ENCODE peak calls at places on chromosomes 4 and X, in six cellular contexts. S is ovary, T is sigmoid colon, A is heart left ventricle, P is A549, Z is GM12892. J is an unnamed sample.

GRCh38 chr4:89539797-89540711 is 232.5 kb upstream of the GPRIN3 start:
- DNase-seq in T (no peak), P (no peak), S (no peak), Z (no peak), A (no peak), J (no peak)

GRCh38 chr4:169098054-169098896 is 88.2 kb upstream of the CBR4 start:
- DNase-seq in P (no peak), Z (no peak), A (no peak), T (no peak), S (no peak), J (no peak)

GRCh38 chr4:149549911-149550310 is 265.7 kb downstream of the IQCM start:
- DNase-seq in P (peak; percentile 1), A (peak; percentile 23), Z (no peak), S (no peak), T (no peak), J (no peak)

GRCh38 chrX:14073561-14073960 is 43.9 kb upstream of the GEMIN8 start:
- DNase-seq in T (no peak), Z (no peak), P (peak; percentile 8), S (no peak), A (no peak), J (no peak)

GRCh38 chr4:29046716-29047115 is 1673.5 kb upstream of the PCDH7 start:
- DNase-seq in Z (no peak), S (no peak), A (no peak), T (no peak), P (no peak), J (no peak)

GRCh38 chrX:80810365-80810978 is 795 bp upstream of the BRWD3 start:
- DNase-seq in A (no peak), T (no peak), P (peak; percentile 0), Z (no peak), S (no peak), J (no peak)

GRCh38 chr4:2256156-2256731 is 5.7 kb downstream of the MXD4 start:
- DNase-seq in T (peak; percentile 79), S (peak; percentile 71), A (peak; percentile 73), P (no peak), Z (peak; percentile 3), J (no peak)

GRCh38 chrX:41491267-41492004 is 44.3 kb downstream of the NYX start:
- DNase-seq in Z (no peak), T (peak; percentile 75), P (peak; percentile 49), A (no peak), S (no peak), J (peak; percentile 24)

GRCh38 chr4:121307441-121308327 is 73.1 kb downstream of the QRFPR start:
- DNase-seq in S (no peak), A (no peak), P (peak; percentile 33), T (no peak), Z (no peak), J (peak; percentile 3)

GRCh38 chrX:67700607-67701006 is 156.8 kb downstream of the AR start:
- DNase-seq in P (no peak), T (no peak), A (no peak), Z (no peak), S (no peak), J (no peak)

GRCh38 chr4:9898596-9899345 is 117.3 kb downstream of the DRD5 start:
- DNase-seq in T (no peak), S (no peak), P (peak; percentile 31), A (peak; percentile 78), Z (no peak), J (no peak)

GRCh38 chr4:166075599-166075998 is 202.6 kb downstream of the TLL1 start:
- DNase-seq in S (no peak), A (no peak), Z (no peak), P (no peak), T (no peak), J (no peak)

GRCh38 chr4:151175204-151175603 is 75.8 kb downstream of the RPS3A start:
- DNase-seq in Z (no peak), P (no peak), S (peak; percentile 49), T (no peak), A (no peak), J (no peak)

GRCh38 chrX:130676861-130677260 is 226.1 kb downstream of the ENOX2 start:
- DNase-seq in S (no peak), P (peak; percentile 1), Z (no peak), A (no peak), T (no peak), J (no peak)

GRCh38 chr4:159071969-159072765 is 30.7 kb upstream of the RAPGEF2 start:
- DNase-seq in A (no peak), S (no peak), T (no peak), P (no peak), Z (no peak), J (no peak)

GRCh38 chr4:99722662-99723061 is 65.0 kb upstream of the C4orf54 start:
- DNase-seq in S (no peak), A (no peak), T (no peak), Z (no peak), P (no peak), J (no peak)

GRCh38 chrX:9147086-9147485 is 113.2 kb upstream of the FAM9B start:
- DNase-seq in A (no peak), S (no peak), T (no peak), P (no peak), Z (no peak), J (no peak)

GRCh38 chr4:164252286-164252685 is 501.6 kb upstream of the SMIM31 start:
- DNase-seq in S (no peak), P (no peak), T (no peak), Z (no peak), A (no peak), J (peak; percentile 2)

GRCh38 chrX:111131572-111131971 is 35.6 kb downstream of the PAK3 start:
- DNase-seq in Z (no peak), S (no peak), T (no peak), P (no peak), A (no peak), J (no peak)

GRCh38 chr4:55866973-55867574 is 13.6 kb downstream of the EXOC1 start:
- DNase-seq in A (no peak), T (no peak), S (no peak), Z (no peak), P (peak; percentile 61), J (no peak)

GRCh38 chr4:128311659-128312392 is 24.2 kb upstream of the PGRMC2 start:
- DNase-seq in Z (no peak), T (no peak), P (no peak), A (no peak), S (no peak), J (no peak)

GRCh38 chr4:151785484-151786157 is 24.8 kb upstream of the GATB start:
- DNase-seq in Z (no peak), A (no peak), P (no peak), T (no peak), S (no peak), J (no peak)

GRCh38 chr4:34486964-34487363 is 1757.3 kb downstream of the ARAP2 start:
- DNase-seq in A (no peak), S (no peak), T (no peak), Z (no peak), P (no peak), J (no peak)

GRCh38 chr4:40307627-40308497 is 27.3 kb upstream of the CHRNA9 start:
- DNase-seq in T (peak; percentile 52), A (peak; percentile 32), Z (no peak), P (no peak), S (no peak), J (no peak)

GRCh38 chrX:10617964-10618342 is 2.4 kb downstream of the MID1 start:
- DNase-seq in T (no peak), Z (no peak), P (peak; percentile 55), S (no peak), A (no peak), J (no peak)

DNA sequence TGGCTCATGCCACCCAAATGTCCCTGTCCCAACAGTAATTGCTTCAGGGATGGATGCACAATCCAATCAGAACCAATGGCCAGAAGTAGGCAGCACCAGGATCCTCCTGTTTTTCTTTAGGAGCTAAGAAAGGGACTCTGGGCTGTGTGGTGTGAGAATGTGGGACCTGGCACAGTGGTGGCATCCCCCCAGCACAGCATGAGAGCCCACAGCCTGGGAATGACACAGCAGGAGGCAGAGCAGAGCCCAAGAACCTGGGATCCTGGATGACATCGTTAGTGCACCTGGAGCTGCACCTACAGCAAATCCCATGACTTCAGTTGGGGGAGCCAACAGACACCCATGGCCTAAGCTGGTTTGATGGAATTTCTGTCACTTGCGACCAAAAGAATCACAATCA is 70.7 kb upstream of the C4orf50 start:
- DNase-seq in A (no peak), P (no peak), S (no peak), Z (no peak), T (peak; percentile 18), J (no peak)
- TF ChIP-seq POLR2A in A (no peak), P (no peak), S (no peak), Z (no peak), T (no peak), J (no peak)

GRCh38 chr4:109557433-109557832 is 2.6 kb upstream of the MCUB start:
- DNase-seq in T (no peak), S (no peak), P (no peak), Z (no peak), A (no peak), J (no peak)

GRCh38 chr4:109560687-109561452 is 824 bp downstream of the MCUB start:
- DNase-seq in P (peak; percentile 19), T (peak; percentile 73), Z (peak; percentile 50), A (peak; percentile 41), S (no peak), J (peak; percentile 67)

GRCh38 chr4:109562457-109563237 is 2.6 kb downstream of the MCUB start:
- DNase-seq in Z (no peak), T (no peak), S (no peak), P (no peak), A (no peak), J (no peak)

GRCh38 chr4:109559625-109559982 is 442 bp upstream of the MCUB start:
- DNase-seq in Z (peak; percentile 36), P (no peak), T (no peak), S (peak; percentile 62), A (peak; percentile 36), J (peak; percentile 15)

GRCh38 chr4:109559983-109560686 is at the start of gene MCUB:
- DNase-seq in T (peak; percentile 93), P (peak; percentile 85), A (peak; percentile 90), S (peak; percentile 87), Z (peak; percentile 84), J (peak; percentile 87)
- TF ChIP-seq POLR2A in T (no peak), P (peak; percentile 43), A (peak; percentile 37), S (peak; percentile 64), Z (peak; percentile 72), J (peak; percentile 70)

GRCh38 chr4:105474110-105474518 is 252 bp upstream of the PPA2 start:
- DNase-seq in T (peak; percentile 92), S (peak; percentile 91), Z (no peak), P (no peak), A (peak; percentile 93), J (no peak)

GRCh38 chr4:105471566-105472176 is 2.2 kb downstream of the PPA2 start:
- DNase-seq in T (peak; percentile 82), P (peak; percentile 69), A (peak; percentile 53), Z (peak; percentile 28), S (no peak), J (peak; percentile 16)

GRCh38 chr4:105472871-105473339 is 957 bp downstream of the PPA2 start:
- DNase-seq in T (no peak), Z (peak; percentile 5), A (no peak), P (no peak), S (no peak), J (peak; percentile 3)

GRCh38 chr4:105473340-105474109 is at the start of gene PPA2:
- DNase-seq in S (peak; percentile 87), P (peak; percentile 85), A (peak; percentile 95), Z (peak; percentile 77), T (peak; percentile 94), J (peak; percentile 64)
- TF ChIP-seq POLR2A in S (peak; percentile 81), P (peak; percentile 83), A (peak; percentile 63), Z (peak; percentile 61), T (peak; percentile 62), J (peak; percentile 84)

GRCh38 chrX:154751121-154751668 is 318 bp upstream of the GAB3 start:
- DNase-seq in A (peak; percentile 62), S (no peak), Z (no peak), P (no peak), T (no peak), J (no peak)
- TF ChIP-seq POLR2A in A (no peak), S (no peak), Z (no peak), P (no peak), T (no peak), J (no peak)